ENCODE peak calls at places on chromosomes 7 and 10, in four cellular contexts. One of them, this sample, is unnamed.

GRCh38 chr10:44416021-44416758 is 31.3 kb upstream of the CXCL12 start:
- DNase-seq in adrenal gland: no peak
- DNase-seq in body of pancreas: no peak
- DNase-seq in HCT116: no peak
- DNase-seq in this sample: no peak

GRCh38 chr7:103729026-103729425 is 260.4 kb downstream of the RELN start:
- DNase-seq in HCT116: no peak
- DNase-seq in body of pancreas: no peak
- DNase-seq in adrenal gland: no peak
- DNase-seq in this sample: no peak

GRCh38 chr7:1210979-1211608 is 21.6 kb upstream of the UNCX start:
- DNase-seq in HCT116: no peak
- DNase-seq in body of pancreas: no peak
- DNase-seq in adrenal gland: no peak
- DNase-seq in this sample: no peak

GRCh38 chr10:80500572-80501380 is 36.9 kb upstream of the SH2D4B start:
- DNase-seq in body of pancreas: peak
- DNase-seq in HCT116: no peak
- DNase-seq in adrenal gland: no peak
- DNase-seq in this sample: peak

GRCh38 chr10:21134645-21135395 is 237.7 kb upstream of the NEBL start:
- DNase-seq in adrenal gland: no peak
- DNase-seq in body of pancreas: no peak
- DNase-seq in HCT116: peak
- DNase-seq in this sample: no peak

GRCh38 chr7:29146082-29146706 is at the start of gene CPVL:
- DNase-seq in body of pancreas: peak
- DNase-seq in adrenal gland: peak
- DNase-seq in HCT116: peak
- DNase-seq in this sample: peak

GRCh38 chr10:19819419-19820033 is 3.3 kb downstream of the PLXDC2 start:
- DNase-seq in body of pancreas: peak
- DNase-seq in HCT116: no peak
- DNase-seq in adrenal gland: peak
- DNase-seq in this sample: no peak

GRCh38 chr10:121696854-121697253 is 98.6 kb upstream of the FGFR2 start:
- DNase-seq in adrenal gland: peak
- DNase-seq in body of pancreas: no peak
- DNase-seq in HCT116: peak
- DNase-seq in this sample: no peak

GRCh38 chr7:136326045-136326610 is 349.0 kb upstream of the MTPN start:
- DNase-seq in HCT116: no peak
- DNase-seq in adrenal gland: no peak
- DNase-seq in body of pancreas: no peak
- DNase-seq in this sample: no peak

GRCh38 chr10:49552277-49552676 is 13.4 kb upstream of the ERCC6 start:
- DNase-seq in body of pancreas: no peak
- DNase-seq in HCT116: no peak
- DNase-seq in adrenal gland: no peak
- DNase-seq in this sample: no peak

GRCh38 chr7:99028261-99028971 is 115.5 kb downstream of the SMURF1 start:
- DNase-seq in body of pancreas: no peak
- DNase-seq in HCT116: no peak
- DNase-seq in adrenal gland: no peak
- DNase-seq in this sample: peak

GRCh38 chr7:36605662-36606441 is 118.4 kb downstream of the AOAH start:
- DNase-seq in body of pancreas: no peak
- DNase-seq in adrenal gland: no peak
- DNase-seq in HCT116: no peak
- DNase-seq in this sample: no peak

GRCh38 chr10:37952926-37953325 is 23.5 kb downstream of the ZNF25 start:
- DNase-seq in adrenal gland: no peak
- DNase-seq in body of pancreas: no peak
- DNase-seq in HCT116: no peak
- DNase-seq in this sample: no peak

GRCh38 chr10:107340345-107340744 is 175.8 kb upstream of the SORCS1 start:
- DNase-seq in adrenal gland: peak
- DNase-seq in HCT116: no peak
- DNase-seq in body of pancreas: no peak
- DNase-seq in this sample: no peak

GRCh38 chr7:115838829-115839228 is 191.7 kb downstream of the TFEC start:
- DNase-seq in HCT116: no peak
- DNase-seq in body of pancreas: no peak
- DNase-seq in adrenal gland: no peak
- DNase-seq in this sample: no peak

GRCh38 chr7:157445246-157445955 is 108.6 kb downstream of the DNAJB6 start:
- DNase-seq in adrenal gland: no peak
- DNase-seq in HCT116: no peak
- DNase-seq in body of pancreas: no peak
- DNase-seq in this sample: peak

GRCh38 chr10:88651131-88651541 is 13.1 kb upstream of the LIPF start:
- DNase-seq in adrenal gland: peak
- DNase-seq in HCT116: no peak
- DNase-seq in body of pancreas: no peak
- DNase-seq in this sample: no peak

GRCh38 chr7:47190462-47190861 is 391.4 kb downstream of the TNS3 start:
- DNase-seq in HCT116: no peak
- DNase-seq in adrenal gland: no peak
- DNase-seq in body of pancreas: no peak
- DNase-seq in this sample: no peak

GRCh38 chr10:117007080-117007479 is 2.1 kb upstream of the SHTN1 start:
- DNase-seq in adrenal gland: no peak
- DNase-seq in HCT116: peak
- DNase-seq in body of pancreas: no peak
- DNase-seq in this sample: no peak

GRCh38 chr7:148299877-148300276 is 290.7 kb upstream of the C7orf33 start:
- DNase-seq in body of pancreas: no peak
- DNase-seq in HCT116: no peak
- DNase-seq in adrenal gland: no peak
- DNase-seq in this sample: no peak

GRCh38 chr7:138935438-138936079 is 45.6 kb downstream of the KIAA1549 start:
- DNase-seq in adrenal gland: peak
- DNase-seq in HCT116: peak
- DNase-seq in body of pancreas: peak
- DNase-seq in this sample: peak

GRCh38 chr7:87858427-87859100 is 17.6 kb downstream of the SLC25A40 start:
- DNase-seq in body of pancreas: no peak
- DNase-seq in HCT116: no peak
- DNase-seq in adrenal gland: no peak
- DNase-seq in this sample: no peak

GRCh38 chr10:131452926-131453771 is 141.6 kb upstream of the TCERG1L start:
- DNase-seq in body of pancreas: no peak
- DNase-seq in adrenal gland: peak
- DNase-seq in HCT116: no peak
- DNase-seq in this sample: no peak

GRCh38 chr10:131456411-131456810 is 144.9 kb upstream of the TCERG1L start:
- DNase-seq in HCT116: no peak
- DNase-seq in adrenal gland: no peak
- DNase-seq in body of pancreas: no peak
- DNase-seq in this sample: peak

GRCh38 chr10:131451407-131452015 is 140.0 kb upstream of the TCERG1L start:
- DNase-seq in HCT116: no peak
- DNase-seq in adrenal gland: no peak
- DNase-seq in body of pancreas: no peak
- DNase-seq in this sample: no peak

GRCh38 chr10:131450220-131450765 is 138.8 kb upstream of the TCERG1L start:
- DNase-seq in adrenal gland: no peak
- DNase-seq in HCT116: no peak
- DNase-seq in body of pancreas: no peak
- DNase-seq in this sample: peak

DNA sequence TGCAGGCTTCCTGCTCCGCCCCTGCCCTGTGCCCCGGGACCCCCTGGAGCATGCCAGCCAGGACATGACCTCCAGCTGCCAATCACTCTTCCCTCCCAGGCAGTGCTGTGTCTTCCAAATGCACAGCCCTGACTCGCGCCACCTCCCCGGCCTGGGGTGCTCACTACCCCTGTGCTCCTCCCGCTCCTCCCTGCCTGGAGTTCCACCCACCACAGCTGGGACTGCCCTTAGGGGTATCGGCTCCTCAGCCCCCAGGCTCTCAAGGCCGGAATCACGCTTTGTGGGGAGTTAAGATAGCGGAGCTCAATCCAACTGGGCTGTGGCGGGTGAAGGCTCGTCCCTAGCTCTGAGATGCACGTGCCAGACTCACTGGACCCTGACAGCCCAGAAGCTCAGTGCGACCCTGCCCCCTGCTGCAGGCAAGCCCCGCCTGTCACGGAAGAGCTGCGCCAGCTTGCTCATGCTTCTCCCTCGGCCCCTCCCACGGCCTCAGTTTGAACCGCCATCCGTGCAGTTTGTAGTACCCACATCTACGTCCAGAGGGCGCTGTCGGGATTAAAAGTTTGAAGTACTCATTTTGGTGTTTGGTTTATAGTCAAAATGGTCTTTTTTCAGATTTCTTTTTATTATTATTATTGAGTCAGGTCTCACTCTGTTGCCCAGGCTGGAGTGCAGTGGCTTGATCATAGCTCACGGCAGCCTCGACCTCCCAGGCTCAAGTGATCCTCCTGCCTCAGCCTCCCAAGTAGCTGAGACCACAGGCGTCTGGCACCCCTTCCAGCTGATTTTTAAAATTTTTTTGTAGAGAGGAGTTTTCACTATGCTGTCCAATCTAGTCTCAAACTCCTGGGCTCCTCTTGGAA is 142.5 kb upstream of the TCERG1L start:
- DNase-seq in HCT116: peak
- DNase-seq in adrenal gland: peak
- DNase-seq in body of pancreas: peak
- DNase-seq in this sample: peak
- H3K4me3 ChIP-seq in HCT116: no peak
- H3K4me3 ChIP-seq in adrenal gland: no peak
- H3K4me3 ChIP-seq in body of pancreas: no peak
- H3K4me3 ChIP-seq in this sample: no peak

DNA sequence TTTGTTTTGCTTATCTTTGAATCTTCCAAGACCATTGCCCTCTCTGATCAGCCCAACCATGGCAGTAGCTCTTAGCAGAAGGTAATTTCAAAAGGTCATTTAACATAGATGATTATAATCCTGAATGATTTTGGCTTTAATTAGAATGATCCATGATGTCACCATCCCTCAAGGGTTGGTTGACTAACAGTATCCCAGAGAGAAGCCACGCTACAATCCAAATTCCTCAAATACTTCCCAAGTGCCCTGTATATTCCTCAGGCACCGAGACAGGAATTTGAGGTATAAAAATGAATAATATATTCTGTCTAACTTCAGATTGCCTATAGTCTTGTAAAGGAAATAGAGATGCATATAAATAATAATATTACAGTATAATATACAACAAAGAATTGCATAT is 42.1 kb upstream of the TMEM196 start:
- DNase-seq in adrenal gland: no peak
- DNase-seq in body of pancreas: no peak
- DNase-seq in HCT116: no peak
- DNase-seq in this sample: no peak
- TF ChIP-seq POLR2A in adrenal gland: no peak
- TF ChIP-seq POLR2A in body of pancreas: no peak
- TF ChIP-seq POLR2A in HCT116: no peak
- TF ChIP-seq POLR2A in this sample: no peak

DNA sequence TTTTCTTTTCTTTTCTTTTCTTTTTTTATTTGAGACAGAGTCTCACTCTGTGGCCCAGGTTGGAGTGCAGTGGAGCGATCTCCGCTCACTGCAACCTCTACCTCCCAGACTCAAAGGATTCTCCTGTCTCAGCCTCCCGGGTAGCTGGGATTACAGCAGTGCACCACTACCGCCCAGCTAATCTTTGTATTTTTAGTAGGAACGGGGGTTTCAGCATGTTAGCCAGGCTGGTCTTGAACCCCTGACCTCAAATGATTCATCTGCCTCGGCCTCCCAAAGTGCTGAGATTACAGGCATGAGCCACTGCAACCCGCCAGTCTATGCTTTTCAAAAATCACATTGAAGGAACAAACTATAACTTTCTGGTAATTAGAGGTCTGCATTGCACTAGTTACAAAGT is 2.4 kb downstream of the USP6NL start:
- DNase-seq in HCT116: no peak
- DNase-seq in adrenal gland: no peak
- DNase-seq in body of pancreas: no peak
- DNase-seq in this sample: no peak
- H3K4me3 ChIP-seq in HCT116: no peak
- H3K4me3 ChIP-seq in adrenal gland: no peak
- H3K4me3 ChIP-seq in body of pancreas: no peak
- H3K4me3 ChIP-seq in this sample: no peak

GRCh38 chr7:143901710-143902587 is at the start of gene TCAF1:
- DNase-seq in body of pancreas: peak
- DNase-seq in HCT116: peak
- DNase-seq in adrenal gland: peak
- DNase-seq in this sample: peak
- TF ChIP-seq POLR2A in body of pancreas: peak
- TF ChIP-seq POLR2A in HCT116: peak
- TF ChIP-seq POLR2A in adrenal gland: peak
- TF ChIP-seq POLR2A in this sample: no peak

DNA sequence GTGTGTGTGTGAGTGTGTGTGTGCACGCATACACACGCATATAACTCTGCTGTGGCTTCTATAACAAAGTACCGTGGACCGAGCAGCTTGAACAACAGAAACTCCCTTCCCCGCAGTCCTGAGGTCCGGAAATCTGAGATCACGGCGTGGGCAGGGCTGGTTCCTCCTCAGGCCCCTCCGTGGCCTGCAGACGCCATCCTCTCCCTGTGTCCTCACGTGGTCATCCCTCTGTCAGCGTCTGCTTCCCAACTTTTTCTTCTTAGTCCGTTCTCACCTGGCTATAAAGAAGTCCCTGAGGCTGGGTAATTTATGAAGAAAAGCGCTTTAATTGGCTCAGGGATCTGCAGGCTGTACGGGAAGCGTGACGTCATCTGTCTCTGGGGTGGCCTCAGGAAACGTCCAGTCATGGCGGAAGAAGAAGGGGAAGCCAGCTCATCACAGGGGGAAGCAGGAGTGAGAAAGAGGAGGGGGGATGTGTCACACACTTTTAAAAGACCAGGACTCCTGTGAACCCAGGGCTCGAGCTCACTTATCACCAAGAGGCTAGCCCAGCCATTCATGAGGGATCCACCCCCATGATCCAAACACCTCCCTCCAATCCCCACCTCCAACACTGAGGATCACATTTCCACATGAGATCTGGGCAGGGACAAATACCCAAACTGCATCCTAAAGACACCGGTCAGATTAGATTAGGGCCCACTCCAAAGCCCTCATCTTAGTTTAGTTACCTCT is 91.2 kb upstream of the INSIG1 start:
- DNase-seq in adrenal gland: peak
- DNase-seq in HCT116: no peak
- DNase-seq in body of pancreas: no peak
- DNase-seq in this sample: peak
- H3K4me3 ChIP-seq in adrenal gland: no peak
- H3K4me3 ChIP-seq in HCT116: no peak
- H3K4me3 ChIP-seq in body of pancreas: no peak
- H3K4me3 ChIP-seq in this sample: no peak

This sample was measured in lower leg skin.